ENCODE peak calls at places on chromosomes 13 and 19, in ten cellular contexts. R is astrocyte, D is HepG2, W is HCT116, C is fibroblast of lung, S is OCI-LY7, U is hepatocyte, L is PC-3, P is endothelial cell of umbilical vein, M is neural progenitor cell. H is an unnamed sample.

GRCh38 chr19:6238643-6239281 is 41.0 kb downstream of the MLLT1 start:
- DNase-seq in M (no peak), P (no peak), U (no peak), S (no peak), W (no peak), C (peak; percentile 64), L (peak; percentile 46), R (peak; percentile 66), D (no peak), H (peak; percentile 26)

GRCh38 chr13:102710261-102710679 is 15.4 kb upstream of the METTL21C start:
- DNase-seq in U (no peak), W (no peak), L (no peak), S (no peak), D (no peak), P (no peak), R (peak; percentile 46), C (peak; percentile 40), M (no peak), H (no peak)

GRCh38 chr19:48737360-48737998 is 2.9 kb downstream of the RASIP1 start:
- DNase-seq in L (no peak), S (no peak), P (peak; percentile 41), M (peak; percentile 69), C (no peak), U (no peak), W (no peak), R (no peak), D (no peak), H (no peak)

GRCh38 chr13:50129065-50129922 is 114.0 kb downstream of the KCNRG start:
- DNase-seq in D (no peak), M (peak; percentile 51), R (no peak), L (no peak), S (peak; percentile 72), U (no peak), P (no peak), C (no peak), W (no peak), H (no peak)

GRCh38 chr19:46356670-46357055 is 9.8 kb downstream of the PPP5C start:
- DNase-seq in D (no peak), M (no peak), W (no peak), C (no peak), U (no peak), L (no peak), P (no peak), S (no peak), R (no peak), H (no peak)

GRCh38 chr13:110266983-110267382 is 40.0 kb downstream of the COL4A1 start:
- DNase-seq in S (no peak), W (no peak), M (peak; percentile 89), L (no peak), P (peak; percentile 68), U (no peak), D (no peak), R (no peak), C (no peak), H (no peak)

GRCh38 chr19:18204394-18205179 is 745 bp upstream of the RAB3A start:
- DNase-seq in D (no peak), S (no peak), M (peak; percentile 87), W (no peak), L (no peak), P (no peak), C (no peak), R (no peak), U (peak; percentile 87), H (no peak)

GRCh38 chr19:30362156-30362754 is 9.9 kb upstream of the ZNF536 start:
- DNase-seq in W (no peak), R (no peak), P (no peak), S (no peak), D (no peak), L (no peak), C (no peak), M (no peak), U (no peak), H (no peak)

GRCh38 chr19:41430907-41431306 is 3.7 kb upstream of the B3GNT8 start:
- DNase-seq in D (no peak), W (no peak), R (no peak), U (no peak), C (no peak), S (no peak), M (no peak), P (no peak), L (no peak), H (no peak)

GRCh38 chr13:109789262-109789661 is 2.9 kb upstream of the IRS2 start:
- DNase-seq in D (no peak), S (no peak), R (no peak), L (no peak), W (no peak), M (no peak), U (no peak), C (no peak), P (no peak), H (no peak)

GRCh38 chr13:46134961-46135522 is 30.2 kb upstream of the CPB2 start:
- DNase-seq in C (peak; percentile 9), R (peak; percentile 18), M (peak; percentile 18), S (no peak), W (peak; percentile 34), L (peak; percentile 92), U (peak; percentile 49), D (peak; percentile 78), P (no peak), H (peak; percentile 68)

GRCh38 chr19:49546825-49547565 is 19.2 kb downstream of the RCN3 start:
- DNase-seq in R (peak; percentile 73), C (peak; percentile 91), P (peak; percentile 90), M (peak; percentile 95), S (peak; percentile 84), D (peak; percentile 85), U (peak; percentile 95), W (peak; percentile 85), L (peak; percentile 99), H (peak; percentile 86)

GRCh38 chr19:35592226-35592625 is 6.3 kb downstream of the PMIS2 start:
- DNase-seq in W (peak; percentile 53), P (peak; percentile 25), D (peak; percentile 53), C (peak; percentile 62), L (peak; percentile 52), U (peak; percentile 64), R (peak; percentile 9), M (peak; percentile 76), S (peak; percentile 59), H (no peak)

GRCh38 chr13:57631607-57632275 is at the start of gene PCDH17:
- DNase-seq in D (no peak), R (peak; percentile 62), S (no peak), C (peak; percentile 70), U (peak; percentile 64), L (no peak), W (no peak), M (peak; percentile 70), P (peak; percentile 65), H (no peak)

GRCh38 chr19:16952046-16952445 is 63.2 kb downstream of the F2RL3 start:
- DNase-seq in U (no peak), L (no peak), M (no peak), P (no peak), R (no peak), C (no peak), S (no peak), D (no peak), W (no peak), H (no peak)

GRCh38 chr19:19420570-19421301 is 15.3 kb downstream of the GATAD2A start:
- DNase-seq in R (peak; percentile 29), M (no peak), L (peak; percentile 54), W (no peak), S (no peak), C (no peak), P (no peak), U (no peak), D (no peak), H (no peak)

DNA sequence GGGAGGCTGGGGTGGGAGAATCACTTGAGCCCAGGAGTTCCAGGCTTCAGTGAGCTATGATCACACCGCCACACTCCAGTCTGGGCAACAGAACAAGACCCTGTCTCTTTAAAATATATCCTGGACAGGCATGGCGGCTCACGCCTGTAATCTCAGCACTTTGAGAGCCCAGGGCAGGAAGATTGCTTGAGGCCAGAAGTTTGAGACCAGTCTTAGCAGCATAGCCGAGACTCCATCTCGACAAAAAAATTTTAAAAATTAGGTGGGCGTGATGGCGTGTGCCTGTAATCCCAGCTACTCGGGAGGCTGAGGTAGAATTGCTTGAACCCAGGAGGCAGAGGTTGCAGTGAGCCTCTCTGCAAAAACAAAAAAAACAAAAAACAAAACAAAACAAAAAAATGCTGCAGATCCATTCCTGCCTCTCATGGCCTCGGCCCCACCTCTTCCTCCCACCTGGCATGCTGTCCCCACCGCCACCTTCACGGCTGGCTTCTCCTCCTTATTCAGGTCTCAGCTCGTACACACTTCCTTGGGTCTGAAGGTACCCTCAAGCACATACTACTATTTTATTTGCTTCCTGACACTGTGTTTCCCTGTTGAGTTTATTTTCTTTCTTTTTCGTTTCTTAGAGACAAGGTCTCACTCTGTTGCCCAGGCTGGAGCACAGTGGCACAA is 5.3 kb downstream of the RFX1 start:
- DNase-seq in M (no peak), C (no peak), P (no peak), U (no peak), S (peak; percentile 57), D (no peak), L (no peak), R (no peak), W (no peak), H (no peak)
- H3K79me2 ChIP-seq in M (peaks cover 44% of the 10 kb centered on the region), C (peaks cover 5% of the 10 kb centered on the region), P (peaks cover 10% of the 10 kb centered on the region), U (peaks cover 56% of the 10 kb centered on the region), S (peaks cover 60% of the 10 kb centered on the region), D (peaks cover 5% of the 10 kb centered on the region), L (peaks cover 39% of the 10 kb centered on the region), R (peaks cover 24% of the 10 kb centered on the region), W (peaks cover 9% of the 10 kb centered on the region), H (peaks cover 61% of the 10 kb centered on the region)

GRCh38 chr19:57620673-57621348 is 6.8 kb downstream of the ZNF134 start:
- DNase-seq in L (no peak), C (peak; percentile 47), U (no peak), R (peak; percentile 14), S (no peak), P (peak; percentile 7), M (no peak), W (no peak), D (no peak), H (no peak)
- H3K79me2 ChIP-seq in L (peaks cover 25% of the 10 kb centered on the region), C (peaks cover 52% of the 10 kb centered on the region), U (peaks cover 76% of the 10 kb centered on the region), R (peaks cover 74% of the 10 kb centered on the region), S (peaks cover 16% of the 10 kb centered on the region), P (peaks cover 11% of the 10 kb centered on the region), M (peaks cover 96% of the 10 kb centered on the region), W (peaks cover 15% of the 10 kb centered on the region), D (peaks cover 38% of the 10 kb centered on the region), H (peaks cover 20% of the 10 kb centered on the region)

DNA sequence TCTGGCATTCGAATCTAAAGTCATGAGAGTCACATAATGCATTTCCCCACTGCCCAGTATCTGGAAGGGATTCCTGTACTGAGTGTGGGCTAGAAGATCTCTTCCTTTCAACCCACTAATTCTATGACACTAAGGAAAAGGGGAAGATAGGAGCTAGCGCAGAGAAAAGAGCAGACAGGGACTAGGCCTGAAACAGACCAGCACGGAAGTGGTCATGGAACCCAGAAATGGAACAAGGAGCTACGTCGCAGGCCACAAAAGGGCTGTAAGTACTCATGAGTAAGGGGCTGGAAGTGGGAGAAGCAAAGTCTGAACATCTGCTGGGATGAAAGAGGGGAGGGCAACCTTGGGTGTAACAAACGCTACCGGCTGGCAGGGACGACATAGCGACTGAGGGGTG is 8.6 kb downstream of the ABCC4 start:
- DNase-seq in R (no peak), M (no peak), D (no peak), S (no peak), P (no peak), U (no peak), W (no peak), C (no peak), L (no peak), H (no peak)
- H3K79me2 ChIP-seq in R (peaks cover 20% of the 10 kb centered on the region), M (no peaks in the 10 kb centered on the region), D (no peaks in the 10 kb centered on the region), S (peaks cover 4% of the 10 kb centered on the region), P (peaks cover 42% of the 10 kb centered on the region), U (peaks cover 67% of the 10 kb centered on the region), W (peaks cover 91% of the 10 kb centered on the region), C (peaks cover 63% of the 10 kb centered on the region), L (peaks cover 46% of the 10 kb centered on the region), H (no peaks in the 10 kb centered on the region)

GRCh38 chr19:52189745-52190678 is at the start of gene PPP2R1A:
- DNase-seq in U (peak; percentile 100), M (peak; percentile 100), L (peak; percentile 100), P (peak; percentile 100), C (peak; percentile 100), R (peak; percentile 100), S (peak; percentile 100), D (peak; percentile 100), W (peak; percentile 100), H (peak; percentile 100)
- H3K79me2 ChIP-seq in U (peaks cover 55% of the 10 kb centered on the region), M (peaks cover 54% of the 10 kb centered on the region), L (peaks cover 57% of the 10 kb centered on the region), P (peaks cover 48% of the 10 kb centered on the region), C (peaks cover 48% of the 10 kb centered on the region), R (peaks cover 51% of the 10 kb centered on the region), S (peaks cover 55% of the 10 kb centered on the region), D (peaks cover 49% of the 10 kb centered on the region), W (peaks cover 49% of the 10 kb centered on the region), H (peaks cover 55% of the 10 kb centered on the region)